ENCODE peak calls at places on chromosomes 1 and 21, in six cellular contexts. O is NT2/D1, D is heart left ventricle, G is stomach, Z is Daoy, U is GM06990. M is an unnamed sample.

GRCh38 chr1:91851130-91852010 is 34.6 kb downstream of the TGFBR3 start:
- DNase-seq in U (no peak), G (peak; percentile 66), O (no peak), D (peak; percentile 97), Z (peak; percentile 89), M (peak; percentile 77)

GRCh38 chr1:119160851-119161250 is 20.4 kb upstream of the WARS2 start:
- DNase-seq in O (no peak), Z (no peak), U (no peak), G (no peak), D (no peak), M (no peak)

GRCh38 chr1:150976401-150976821 is 1.8 kb upstream of the CERS2 start:
- DNase-seq in G (no peak), O (no peak), Z (no peak), U (no peak), D (no peak), M (no peak)

GRCh38 chr1:33088119-33088906 is 7.4 kb downstream of the AZIN2 start:
- DNase-seq in G (no peak), U (no peak), D (no peak), O (no peak), Z (no peak), M (no peak)

GRCh38 chr1:7580923-7581753 is 190.0 kb upstream of the VAMP3 start:
- DNase-seq in Z (no peak), G (no peak), D (peak; percentile 31), O (no peak), U (no peak), M (no peak)

GRCh38 chr1:15803380-15803779 is 4.1 kb downstream of the UQCRHL start:
- DNase-seq in O (no peak), G (no peak), Z (peak; percentile 39), D (no peak), U (no peak), M (no peak)

GRCh38 chr1:240098534-240098933 is 6.9 kb downstream of the FMN2 start:
- DNase-seq in U (no peak), G (no peak), O (no peak), D (no peak), Z (no peak), M (no peak)

GRCh38 chr21:38177919-38178652 is 78.7 kb upstream of the KCNJ15 start:
- DNase-seq in D (no peak), Z (no peak), G (no peak), U (no peak), O (no peak), M (no peak)

GRCh38 chr1:179781962-179782361 is 38.9 kb downstream of the FAM163A start:
- DNase-seq in D (peak; percentile 83), U (no peak), O (no peak), G (peak; percentile 46), Z (no peak), M (no peak)

GRCh38 chr21:45187646-45188045 is 100.0 kb downstream of the POFUT2 start:
- DNase-seq in G (no peak), O (no peak), U (no peak), Z (no peak), D (no peak), M (no peak)

GRCh38 chr1:161777250-161777649 is 11.1 kb downstream of the ATF6 start:
- DNase-seq in D (no peak), O (no peak), G (no peak), U (no peak), Z (no peak), M (no peak)

GRCh38 chr1:19949016-19949415 is 25.6 kb upstream of the PLA2G2E start:
- DNase-seq in D (no peak), G (no peak), U (no peak), Z (peak; percentile 76), O (no peak), M (peak; percentile 48)

GRCh38 chr1:79732950-79733349 is 726.4 kb upstream of the ADGRL4 start:
- DNase-seq in D (no peak), G (no peak), Z (no peak), U (no peak), O (no peak), M (no peak)

GRCh38 chr1:86339421-86339820 is 56.7 kb downstream of the ODF2L start:
- DNase-seq in O (no peak), D (no peak), G (no peak), U (no peak), Z (no peak), M (no peak)

GRCh38 chr1:236753554-236753953 is 41.5 kb upstream of the MTR start:
- DNase-seq in D (no peak), Z (peak; percentile 25), G (no peak), O (peak; percentile 76), U (no peak), M (peak; percentile 42)

GRCh38 chr1:29050141-29050540 is 73.6 kb downstream of the TMEM200B start:
- DNase-seq in O (no peak), Z (no peak), G (no peak), U (no peak), D (no peak), M (no peak)

GRCh38 chr1:151472852-151473731 is 13.8 kb upstream of the POGZ start:
- DNase-seq in G (peak; percentile 36), Z (peak; percentile 13), U (peak; percentile 80), O (no peak), D (peak; percentile 66), M (no peak)

M was measured in H4.